ENCODE peak calls at places on chromosomes 4 and X, in five cellular contexts. One of them, this sample, is unnamed.

GRCh38 chrX:118974908-118975671 is 672 bp downstream of the LONRF3 start:
- DNase-seq in brain microvascular endothelial cell: no peak
- DNase-seq in right lobe of liver: peak
- DNase-seq in astrocyte: no peak
- DNase-seq in fibroblast of mammary gland: no peak
- DNase-seq in this sample: peak

GRCh38 chr4:17206829-17207773 is 304.8 kb downstream of the QDPR start:
- DNase-seq in brain microvascular endothelial cell: no peak
- DNase-seq in right lobe of liver: no peak
- DNase-seq in astrocyte: no peak
- DNase-seq in fibroblast of mammary gland: no peak
- DNase-seq in this sample: no peak

GRCh38 chrX:2693123-2693438 is 2.0 kb downstream of the CD99 start:
- DNase-seq in brain microvascular endothelial cell: no peak
- DNase-seq in right lobe of liver: no peak
- DNase-seq in astrocyte: no peak
- DNase-seq in fibroblast of mammary gland: no peak
- DNase-seq in this sample: no peak

GRCh38 chrX:134721766-134722532 is 63.7 kb upstream of the PLAC1 start:
- DNase-seq in brain microvascular endothelial cell: no peak
- DNase-seq in right lobe of liver: no peak
- DNase-seq in astrocyte: no peak
- DNase-seq in fibroblast of mammary gland: no peak
- DNase-seq in this sample: peak

GRCh38 chr4:142110136-142110535 is 473.8 kb downstream of the IL15 start:
- DNase-seq in brain microvascular endothelial cell: no peak
- DNase-seq in right lobe of liver: no peak
- DNase-seq in astrocyte: no peak
- DNase-seq in fibroblast of mammary gland: no peak
- DNase-seq in this sample: peak

GRCh38 chrX:71366674-71367256 is 608 bp downstream of the TAF1 start:
- DNase-seq in brain microvascular endothelial cell: peak
- DNase-seq in right lobe of liver: no peak
- DNase-seq in astrocyte: no peak
- DNase-seq in fibroblast of mammary gland: no peak
- DNase-seq in this sample: peak

GRCh38 chrX:153551135-153551534 is 33.7 kb downstream of the ATP2B3 start:
- DNase-seq in brain microvascular endothelial cell: peak
- DNase-seq in right lobe of liver: no peak
- DNase-seq in astrocyte: no peak
- DNase-seq in fibroblast of mammary gland: peak
- DNase-seq in this sample: peak

GRCh38 chr4:122293374-122294365 is 85.1 kb upstream of the ADAD1 start:
- DNase-seq in brain microvascular endothelial cell: no peak
- DNase-seq in right lobe of liver: no peak
- DNase-seq in astrocyte: peak
- DNase-seq in fibroblast of mammary gland: no peak
- DNase-seq in this sample: no peak

GRCh38 chr4:126563389-126563788 is 1069.4 kb upstream of the INTU start:
- DNase-seq in brain microvascular endothelial cell: no peak
- DNase-seq in right lobe of liver: no peak
- DNase-seq in astrocyte: no peak
- DNase-seq in fibroblast of mammary gland: no peak
- DNase-seq in this sample: no peak

GRCh38 chr4:117400039-117400835 is 314.9 kb upstream of the TRAM1L1 start:
- DNase-seq in brain microvascular endothelial cell: peak
- DNase-seq in right lobe of liver: no peak
- DNase-seq in astrocyte: peak
- DNase-seq in fibroblast of mammary gland: peak
- DNase-seq in this sample: peak

GRCh38 chrX:153925739-153926593 is at the start of gene ARHGAP4:
- DNase-seq in brain microvascular endothelial cell: no peak
- DNase-seq in right lobe of liver: no peak
- DNase-seq in astrocyte: no peak
- DNase-seq in fibroblast of mammary gland: no peak
- DNase-seq in this sample: no peak

GRCh38 chrX:73289039-73289438 is 74.4 kb upstream of the NAP1L2 start:
- DNase-seq in brain microvascular endothelial cell: no peak
- DNase-seq in right lobe of liver: no peak
- DNase-seq in astrocyte: no peak
- DNase-seq in fibroblast of mammary gland: no peak
- DNase-seq in this sample: no peak

GRCh38 chrX:38260231-38260630 is 39.6 kb upstream of the SRPX start:
- DNase-seq in brain microvascular endothelial cell: peak
- DNase-seq in right lobe of liver: no peak
- DNase-seq in astrocyte: no peak
- DNase-seq in fibroblast of mammary gland: peak
- DNase-seq in this sample: peak

GRCh38 chr4:104128850-104129213 is 365.9 kb downstream of the CXXC4 start:
- DNase-seq in brain microvascular endothelial cell: no peak
- DNase-seq in right lobe of liver: no peak
- DNase-seq in astrocyte: no peak
- DNase-seq in fibroblast of mammary gland: no peak
- DNase-seq in this sample: no peak

GRCh38 chr4:155608231-155608885 is 58.3 kb upstream of the GUCY1A1 start:
- DNase-seq in brain microvascular endothelial cell: peak
- DNase-seq in right lobe of liver: no peak
- DNase-seq in astrocyte: no peak
- DNase-seq in fibroblast of mammary gland: peak
- DNase-seq in this sample: peak

GRCh38 chrX:132651411-132652086 is 162.7 kb upstream of the MBNL3 start:
- DNase-seq in brain microvascular endothelial cell: no peak
- DNase-seq in right lobe of liver: no peak
- DNase-seq in astrocyte: peak
- DNase-seq in fibroblast of mammary gland: peak
- DNase-seq in this sample: no peak

GRCh38 chr4:122163767-122164166 is 11.6 kb downstream of the BLTP1 start:
- DNase-seq in brain microvascular endothelial cell: no peak
- DNase-seq in right lobe of liver: no peak
- DNase-seq in astrocyte: no peak
- DNase-seq in fibroblast of mammary gland: no peak
- DNase-seq in this sample: no peak

GRCh38 chr4:149409186-149410056 is 406.2 kb downstream of the IQCM start:
- DNase-seq in brain microvascular endothelial cell: peak
- DNase-seq in right lobe of liver: no peak
- DNase-seq in astrocyte: peak
- DNase-seq in fibroblast of mammary gland: peak
- DNase-seq in this sample: peak

GRCh38 chrX:10922158-10922557 is 189.0 kb upstream of the HCCS start:
- DNase-seq in brain microvascular endothelial cell: peak
- DNase-seq in right lobe of liver: no peak
- DNase-seq in astrocyte: peak
- DNase-seq in fibroblast of mammary gland: peak
- DNase-seq in this sample: peak

GRCh38 chrX:150234126-150234525 is 129.0 kb upstream of the MAMLD1 start:
- DNase-seq in brain microvascular endothelial cell: peak
- DNase-seq in right lobe of liver: no peak
- DNase-seq in astrocyte: peak
- DNase-seq in fibroblast of mammary gland: peak
- DNase-seq in this sample: peak

GRCh38 chrX:149398027-149398426 is 107.1 kb downstream of the IDS start:
- DNase-seq in brain microvascular endothelial cell: no peak
- DNase-seq in right lobe of liver: no peak
- DNase-seq in astrocyte: no peak
- DNase-seq in fibroblast of mammary gland: no peak
- DNase-seq in this sample: no peak

GRCh38 chrX:71909956-71910355 is 689 bp upstream of the NHSL2 start:
- DNase-seq in brain microvascular endothelial cell: no peak
- DNase-seq in right lobe of liver: no peak
- DNase-seq in astrocyte: no peak
- DNase-seq in fibroblast of mammary gland: peak
- DNase-seq in this sample: peak

GRCh38 chr4:107862658-107863057 is 37.9 kb downstream of the SGMS2 start:
- DNase-seq in brain microvascular endothelial cell: peak
- DNase-seq in right lobe of liver: no peak
- DNase-seq in astrocyte: peak
- DNase-seq in fibroblast of mammary gland: peak
- DNase-seq in this sample: peak

GRCh38 chr4:18980516-18981233 is 959.1 kb upstream of the LCORL start:
- DNase-seq in brain microvascular endothelial cell: no peak
- DNase-seq in right lobe of liver: no peak
- DNase-seq in astrocyte: no peak
- DNase-seq in fibroblast of mammary gland: no peak
- DNase-seq in this sample: no peak

GRCh38 chr4:4488405-4489404 is 53.1 kb downstream of the STX18 start:
- DNase-seq in brain microvascular endothelial cell: peak
- DNase-seq in right lobe of liver: peak
- DNase-seq in astrocyte: peak
- DNase-seq in fibroblast of mammary gland: peak
- DNase-seq in this sample: peak

GRCh38 chr4:25949166-25949748 is 35.2 kb downstream of the SMIM20 start:
- DNase-seq in brain microvascular endothelial cell: no peak
- DNase-seq in right lobe of liver: peak
- DNase-seq in astrocyte: no peak
- DNase-seq in fibroblast of mammary gland: no peak
- DNase-seq in this sample: no peak

GRCh38 chrX:80808854-80809493 is 703 bp downstream of the BRWD3 start:
- DNase-seq in brain microvascular endothelial cell: no peak
- DNase-seq in right lobe of liver: peak
- DNase-seq in astrocyte: no peak
- DNase-seq in fibroblast of mammary gland: no peak
- DNase-seq in this sample: no peak

GRCh38 chr4:67593741-67594175 is 35.2 kb downstream of the STAP1 start:
- DNase-seq in brain microvascular endothelial cell: peak
- DNase-seq in right lobe of liver: no peak
- DNase-seq in astrocyte: peak
- DNase-seq in fibroblast of mammary gland: peak
- DNase-seq in this sample: peak

GRCh38 chr4:101594588-101594987 is 195.9 kb upstream of the BANK1 start:
- DNase-seq in brain microvascular endothelial cell: no peak
- DNase-seq in right lobe of liver: no peak
- DNase-seq in astrocyte: no peak
- DNase-seq in fibroblast of mammary gland: no peak
- DNase-seq in this sample: no peak

GRCh38 chr4:141833209-141833608 is 196.8 kb downstream of the IL15 start:
- DNase-seq in brain microvascular endothelial cell: no peak
- DNase-seq in right lobe of liver: no peak
- DNase-seq in astrocyte: no peak
- DNase-seq in fibroblast of mammary gland: no peak
- DNase-seq in this sample: no peak

GRCh38 chr4:21184788-21185187 is 484.5 kb downstream of the PACRGL start:
- DNase-seq in brain microvascular endothelial cell: no peak
- DNase-seq in right lobe of liver: no peak
- DNase-seq in astrocyte: no peak
- DNase-seq in fibroblast of mammary gland: no peak
- DNase-seq in this sample: no peak

DNA sequence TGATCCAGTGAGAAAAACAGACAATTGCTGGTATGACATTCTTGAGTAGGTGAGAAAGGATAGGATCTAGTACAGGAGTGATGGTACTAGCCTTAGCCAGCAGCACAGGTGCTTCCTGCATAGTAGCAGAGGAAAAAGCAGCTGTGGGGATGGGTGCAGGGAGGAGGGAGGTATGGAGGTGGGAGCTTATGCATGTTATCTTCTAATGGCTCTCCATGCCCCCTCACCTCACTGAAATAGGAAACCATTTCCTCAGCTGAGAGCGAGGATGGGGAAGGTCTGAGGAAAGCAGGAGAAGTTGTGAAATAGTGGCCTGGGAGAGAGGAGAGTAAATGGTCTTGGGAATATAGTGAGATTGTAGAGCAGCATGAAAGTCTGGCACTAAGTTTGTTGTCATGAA is 136.3 kb downstream of the TMEM164 start:
- DNase-seq in brain microvascular endothelial cell: no peak
- DNase-seq in right lobe of liver: no peak
- DNase-seq in astrocyte: no peak
- DNase-seq in fibroblast of mammary gland: no peak
- DNase-seq in this sample: no peak
- TF ChIP-seq CTCF in brain microvascular endothelial cell: no peak
- TF ChIP-seq CTCF in right lobe of liver: no peak
- TF ChIP-seq CTCF in astrocyte: no peak
- TF ChIP-seq CTCF in fibroblast of mammary gland: no peak
- TF ChIP-seq CTCF in this sample: no peak

GRCh38 chr4:10112658-10113284 is 3.8 kb downstream of the WDR1 start:
- DNase-seq in brain microvascular endothelial cell: no peak
- DNase-seq in right lobe of liver: no peak
- DNase-seq in astrocyte: no peak
- DNase-seq in fibroblast of mammary gland: no peak
- DNase-seq in this sample: no peak
- H3K4me3 ChIP-seq in brain microvascular endothelial cell: no peak
- H3K4me3 ChIP-seq in right lobe of liver: no peak
- H3K4me3 ChIP-seq in astrocyte: no peak
- H3K4me3 ChIP-seq in fibroblast of mammary gland: no peak
- H3K4me3 ChIP-seq in this sample: no peak

GRCh38 chrX:19549838-19550237 is 34.5 kb upstream of the MAP3K15 start:
- DNase-seq in brain microvascular endothelial cell: no peak
- DNase-seq in right lobe of liver: no peak
- DNase-seq in astrocyte: no peak
- DNase-seq in fibroblast of mammary gland: no peak
- DNase-seq in this sample: no peak

GRCh38 chrX:19545651-19546050 is 30.3 kb upstream of the MAP3K15 start:
- DNase-seq in brain microvascular endothelial cell: no peak
- DNase-seq in right lobe of liver: no peak
- DNase-seq in astrocyte: no peak
- DNase-seq in fibroblast of mammary gland: no peak
- DNase-seq in this sample: no peak

GRCh38 chrX:19548279-19548678 is 33.0 kb upstream of the MAP3K15 start:
- DNase-seq in brain microvascular endothelial cell: no peak
- DNase-seq in right lobe of liver: no peak
- DNase-seq in astrocyte: no peak
- DNase-seq in fibroblast of mammary gland: no peak
- DNase-seq in this sample: no peak

GRCh38 chrX:19552793-19553192 is 37.5 kb upstream of the MAP3K15 start:
- DNase-seq in brain microvascular endothelial cell: no peak
- DNase-seq in right lobe of liver: no peak
- DNase-seq in astrocyte: no peak
- DNase-seq in fibroblast of mammary gland: no peak
- DNase-seq in this sample: no peak

GRCh38 chrX:19548934-19549333 is 33.6 kb upstream of the MAP3K15 start:
- DNase-seq in brain microvascular endothelial cell: no peak
- DNase-seq in right lobe of liver: no peak
- DNase-seq in astrocyte: no peak
- DNase-seq in fibroblast of mammary gland: no peak
- DNase-seq in this sample: no peak
- TF ChIP-seq CTCF in brain microvascular endothelial cell: no peak
- TF ChIP-seq CTCF in right lobe of liver: no peak
- TF ChIP-seq CTCF in astrocyte: no peak
- TF ChIP-seq CTCF in fibroblast of mammary gland: no peak
- TF ChIP-seq CTCF in this sample: no peak

GRCh38 chr4:74095886-74096264 is 3.1 kb downstream of the CXCL2 start:
- DNase-seq in brain microvascular endothelial cell: no peak
- DNase-seq in right lobe of liver: no peak
- DNase-seq in astrocyte: no peak
- DNase-seq in fibroblast of mammary gland: no peak
- DNase-seq in this sample: peak

GRCh38 chr4:74098628-74098995 is 383 bp downstream of the CXCL2 start:
- DNase-seq in brain microvascular endothelial cell: no peak
- DNase-seq in right lobe of liver: peak
- DNase-seq in astrocyte: no peak
- DNase-seq in fibroblast of mammary gland: no peak
- DNase-seq in this sample: peak

GRCh38 chr4:74096265-74096980 is 2.6 kb downstream of the CXCL2 start:
- DNase-seq in brain microvascular endothelial cell: peak
- DNase-seq in right lobe of liver: peak
- DNase-seq in astrocyte: no peak
- DNase-seq in fibroblast of mammary gland: peak
- DNase-seq in this sample: peak

GRCh38 chr4:74097631-74098550 is 1.1 kb downstream of the CXCL2 start:
- DNase-seq in brain microvascular endothelial cell: no peak
- DNase-seq in right lobe of liver: peak
- DNase-seq in astrocyte: no peak
- DNase-seq in fibroblast of mammary gland: no peak
- DNase-seq in this sample: peak

GRCh38 chr4:74097161-74097560 is 1.8 kb downstream of the CXCL2 start:
- DNase-seq in brain microvascular endothelial cell: no peak
- DNase-seq in right lobe of liver: no peak
- DNase-seq in astrocyte: no peak
- DNase-seq in fibroblast of mammary gland: no peak
- DNase-seq in this sample: peak
- H3K4me3 ChIP-seq in brain microvascular endothelial cell: no peak
- H3K4me3 ChIP-seq in right lobe of liver: peak
- H3K4me3 ChIP-seq in astrocyte: no peak
- H3K4me3 ChIP-seq in fibroblast of mammary gland: no peak
- H3K4me3 ChIP-seq in this sample: peak

This sample was measured in fibroblast of pulmonary artery.